ENCODE peak calls at places on chromosomes 13 and 19, in seven cellular contexts. O, W, U, M, N, B and H are unnamed samples.
A peak's percentile ranks its signal among the peaks of the same experiment; 100 is the strongest.

GRCh38 chr13:109547942-109548860 is 238.2 kb downstream of the IRS2 start:
- DNase-seq in U (peak; percentile 49), M (no peak), O (no peak), B (no peak), W (no peak), N (no peak), H (no peak)

GRCh38 chr19:39557791-39558622 is 18.0 kb upstream of the EID2 start:
- DNase-seq in U (no peak), W (no peak), M (no peak), B (no peak), N (peak; percentile 91), O (peak; percentile 12), H (peak; percentile 21)

GRCh38 chr13:31444266-31444862 is 244.6 kb downstream of the B3GLCT start:
- DNase-seq in N (no peak), U (no peak), M (no peak), B (no peak), W (no peak), O (no peak), H (no peak)

GRCh38 chr13:33034897-33035296 is 18.7 kb downstream of the KL start:
- DNase-seq in O (no peak), U (no peak), B (no peak), M (no peak), W (no peak), N (no peak), H (no peak)

GRCh38 chr13:77506874-77507273 is 28.6 kb upstream of the SCEL start:
- DNase-seq in W (no peak), M (no peak), N (no peak), U (no peak), B (no peak), O (peak; percentile 31), H (no peak)

GRCh38 chr13:21917046-21918010 is 246.5 kb downstream of the FGF9 start:
- DNase-seq in B (no peak), U (no peak), W (no peak), N (no peak), M (no peak), O (no peak), H (no peak)

GRCh38 chr19:16373539-16373938 is 48.9 kb downstream of the KLF2 start:
- DNase-seq in N (no peak), B (no peak), W (no peak), O (no peak), M (peak; percentile 73), U (no peak), H (no peak)

GRCh38 chr13:111388851-111389500 is 68.5 kb downstream of the TEX29 start:
- DNase-seq in W (no peak), U (no peak), M (no peak), B (peak; percentile 36), O (no peak), N (no peak), H (peak; percentile 27)

GRCh38 chr19:39165857-39166256 is 30.9 kb upstream of the NCCRP1 start:
- DNase-seq in U (no peak), M (no peak), N (no peak), B (no peak), O (no peak), W (no peak), H (no peak)

GRCh38 chr13:45361596-45362206 is 20.7 kb upstream of the TPT1 start:
- DNase-seq in N (no peak), M (no peak), B (no peak), O (no peak), W (no peak), U (no peak), H (no peak)

GRCh38 chr13:27450921-27451461 is 627 bp upstream of the MTIF3 start:
- DNase-seq in O (peak; percentile 28), W (peak; percentile 27), U (peak; percentile 46), N (no peak), M (peak; percentile 28), B (peak; percentile 78), H (peak; percentile 35)

GRCh38 chr13:106246237-106246636 is 289.2 kb downstream of the EFNB2 start:
- DNase-seq in W (no peak), M (no peak), O (no peak), B (no peak), N (no peak), U (no peak), H (no peak)

GRCh38 chr13:54033323-54033861 is 1004.8 kb downstream of the OLFM4 start:
- DNase-seq in B (no peak), N (no peak), U (no peak), O (no peak), W (no peak), M (no peak), H (no peak)

GRCh38 chr19:42285546-42285945 is 16.4 kb upstream of the PRR19 start:
- DNase-seq in N (no peak), O (peak; percentile 54), W (no peak), M (no peak), B (no peak), U (no peak), H (no peak)

GRCh38 chr13:42549555-42549941 is 24.4 kb upstream of the TNFSF11 start:
- DNase-seq in B (no peak), O (no peak), M (no peak), N (no peak), W (no peak), U (no peak), H (no peak)

DNA sequence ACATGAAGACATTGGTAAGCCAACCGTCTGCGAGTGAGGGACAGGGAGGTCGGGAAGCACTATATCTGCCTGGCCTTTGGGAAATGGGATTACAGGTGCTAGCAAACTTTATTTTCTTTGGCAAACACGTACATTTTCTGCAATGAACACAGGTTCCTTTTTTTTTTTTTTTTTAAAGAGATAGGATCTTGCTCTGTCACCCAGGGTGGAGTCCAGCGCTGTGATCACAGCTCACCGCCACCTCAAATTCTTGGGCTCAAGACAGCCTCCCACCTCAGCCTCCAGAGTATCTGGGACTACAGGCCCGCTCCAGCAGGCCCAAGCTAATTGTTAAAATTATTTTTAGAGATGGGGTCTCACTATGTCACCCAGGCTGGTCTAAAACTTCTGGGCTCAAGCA is 24.2 kb downstream of the ELAVL1 start:
- DNase-seq in U (no peak), W (no peak), M (no peak), B (no peak), N (no peak), O (no peak), H (no peak)
- H3K4me3 ChIP-seq in U (no peak overlapping the region), W (no peak overlapping the region), M (no peak overlapping the region), B (no peak overlapping the region), N (no peak overlapping the region), O (no peak overlapping the region), H (no peak overlapping the region)

GRCh38 chr19:1158885-1159448 is 15.1 kb downstream of the SBNO2 start:
- DNase-seq in W (no peak), M (no peak), U (no peak), N (no peak), O (no peak), B (no peak), H (no peak)

GRCh38 chr19:1156830-1157615 is 17.0 kb downstream of the SBNO2 start:
- DNase-seq in B (no peak), O (no peak), N (no peak), W (no peak), U (no peak), M (peak; percentile 46), H (no peak)

GRCh38 chr19:1156305-1156801 is 17.7 kb downstream of the SBNO2 start:
- DNase-seq in M (peak; percentile 44), W (no peak), U (no peak), B (no peak), N (no peak), O (no peak), H (no peak)

GRCh38 chr19:1159864-1160595 is 14.0 kb downstream of the SBNO2 start:
- DNase-seq in B (no peak), M (no peak), W (no peak), N (no peak), U (no peak), O (no peak), H (no peak)

GRCh38 chr19:1157931-1158884 is 15.9 kb downstream of the SBNO2 start:
- DNase-seq in M (no peak), B (no peak), W (no peak), N (no peak), U (no peak), O (no peak), H (no peak)
- H3K4me1 ChIP-seq in M (no peaks in the 10 kb centered on the region), B (no peaks in the 10 kb centered on the region), W (peaks cover 25% of the 10 kb centered on the region), N (peaks cover 49% of the 10 kb centered on the region), U (no peaks in the 10 kb centered on the region), O (no peaks in the 10 kb centered on the region), H (no peaks in the 10 kb centered on the region)

GRCh38 chr13:30388401-30389283 is 33.7 kb upstream of the UBE2L5 start:
- DNase-seq in O (no peak), U (peak; percentile 31), N (no peak), M (peak; percentile 48), W (peak; percentile 75), B (no peak), H (no peak)
- H3K4me3 ChIP-seq in O (no peak overlapping the region), U (no peak overlapping the region), N (no peak overlapping the region), M (no peak overlapping the region), W (no peak overlapping the region), B (no peak overlapping the region), H (peak overlapping the region; percentile 51)

DNA sequence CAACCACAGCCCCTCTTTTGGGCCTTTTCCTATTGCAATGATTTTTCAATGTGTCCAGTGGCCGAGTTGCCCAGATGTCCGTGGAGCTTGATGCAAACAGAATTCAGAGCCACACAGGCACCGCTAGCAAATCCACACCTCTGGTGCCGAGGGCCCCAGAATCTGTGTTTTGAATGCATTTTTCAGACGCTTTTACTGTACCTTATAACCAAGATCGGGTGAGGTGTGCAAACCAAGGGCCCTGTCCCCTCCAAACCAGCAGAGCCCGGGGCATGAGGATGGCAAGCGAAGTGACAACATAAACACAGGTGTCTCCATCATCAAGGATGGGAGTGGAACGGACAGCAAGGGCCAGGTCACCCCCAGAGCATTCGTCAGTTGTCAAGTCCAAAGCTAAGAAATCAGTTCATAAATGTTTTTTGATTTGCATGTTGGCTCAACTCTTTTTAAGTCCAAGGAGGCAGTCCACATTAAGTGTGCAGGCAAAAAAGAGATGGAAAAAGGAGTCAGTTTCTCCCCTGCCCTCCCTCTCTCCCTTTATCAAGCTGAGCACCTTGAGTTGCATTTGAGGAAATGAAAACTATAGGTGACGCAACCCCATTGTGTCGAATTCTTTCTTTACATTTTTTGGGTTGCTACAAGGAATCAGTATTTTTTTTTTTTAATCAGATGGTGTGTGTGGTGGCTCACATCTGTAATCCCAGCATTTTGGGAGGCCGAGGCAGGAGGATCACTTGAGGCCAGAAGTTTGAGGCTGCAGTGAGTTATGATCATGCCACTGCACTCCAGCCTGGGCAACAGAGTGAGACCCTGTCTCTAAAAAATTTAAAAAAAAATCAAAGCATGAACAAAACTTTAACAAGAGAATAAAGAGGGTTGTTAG is 2.9 kb downstream of the CCDC8 start:
- DNase-seq in W (no peak), N (no peak), U (no peak), M (no peak), B (no peak), O (peak; percentile 57), H (no peak)
- H3K4me1 ChIP-seq in W (no peaks in the 10 kb centered on the region), N (peaks cover 3% of the 10 kb centered on the region), U (no peaks in the 10 kb centered on the region), M (no peaks in the 10 kb centered on the region), B (peaks cover 6% of the 10 kb centered on the region), O (peaks cover 38% of the 10 kb centered on the region), H (no peaks in the 10 kb centered on the region)